ENCODE peak calls at places on chromosome 16, in six cellular contexts. O is AG04450, U is upper lobe of right lung, E is left lung, G is nephron progenitor cell, L is A549. I is an unnamed sample.

GRCh38 chr16:48608452-48608851 is 1.5 kb downstream of the N4BP1 start:
- DNase-seq in O (no peak), U (no peak), E (no peak), G (no peak), L (no peak), I (no peak)

GRCh38 chr16:50463581-50464324 is 84.4 kb upstream of the NKD1 start:
- DNase-seq in O (no peak), U (peak), E (no peak), G (no peak), L (no peak), I (no peak)

GRCh38 chr16:87387942-87388817 is 4.0 kb upstream of the MAP1LC3B start:
- DNase-seq in O (peak), U (peak), E (peak), G (peak), L (peak), I (peak)

GRCh38 chr16:75011634-75012307 is 12.9 kb downstream of the ZNRF1 start:
- DNase-seq in O (peak), U (no peak), E (no peak), G (no peak), L (peak), I (no peak)

GRCh38 chr16:86949630-86950029 is 367.6 kb downstream of the C16orf95 start:
- DNase-seq in O (no peak), U (no peak), E (no peak), G (no peak), L (no peak), I (no peak)

GRCh38 chr16:24975428-24975889 is 39.7 kb downstream of the ARHGAP17 start:
- DNase-seq in O (no peak), U (no peak), E (no peak), G (no peak), L (peak), I (no peak)

GRCh38 chr16:12289175-12290063 is 312.9 kb downstream of the SNX29 start:
- DNase-seq in O (no peak), U (no peak), E (no peak), G (peak), L (no peak), I (no peak)

GRCh38 chr16:89564476-89565255 is 4.2 kb downstream of the RPL13 start:
- DNase-seq in O (no peak), U (no peak), E (no peak), G (no peak), L (no peak), I (no peak)

GRCh38 chr16:89201467-89202377 is 1.4 kb upstream of the SLC22A31 start:
- DNase-seq in O (no peak), U (peak), E (peak), G (peak), L (peak), I (peak)

GRCh38 chr16:52254753-52255152 is 292.2 kb downstream of the TOX3 start:
- DNase-seq in O (no peak), U (no peak), E (no peak), G (no peak), L (no peak), I (no peak)

GRCh38 chr16:19227643-19228042 is 57.9 kb upstream of the CLEC19A start:
- DNase-seq in O (no peak), U (no peak), E (no peak), G (no peak), L (no peak), I (no peak)

GRCh38 chr16:89837014-89837546 is 8.8 kb downstream of the SPIRE2 start:
- DNase-seq in O (no peak), U (no peak), E (no peak), G (no peak), L (no peak), I (no peak)

GRCh38 chr16:9820481-9821246 is 361.6 kb downstream of the GRIN2A start:
- DNase-seq in O (no peak), U (no peak), E (no peak), G (peak), L (no peak), I (no peak)

GRCh38 chr16:72219282-72219681 is 47.3 kb upstream of the PMFBP1 start:
- DNase-seq in O (no peak), U (no peak), E (no peak), G (no peak), L (no peak), I (no peak)

GRCh38 chr16:70433456-70434103 is 5.3 kb downstream of the ST3GAL2 start:
- DNase-seq in O (no peak), U (no peak), E (no peak), G (no peak), L (peak), I (no peak)

GRCh38 chr16:35146031-35146710 is 1686.8 kb downstream of the TP53TG3F start:
- DNase-seq in O (no peak), U (no peak), E (no peak), G (no peak), L (no peak), I (no peak)

GRCh38 chr16:13809765-13810164 is 110.2 kb upstream of the ERCC4 start:
- DNase-seq in O (no peak), U (no peak), E (no peak), G (no peak), L (no peak), I (no peak)

GRCh38 chr16:49924078-49924477 is 68.2 kb upstream of the ZNF423 start:
- DNase-seq in O (no peak), U (no peak), E (no peak), G (no peak), L (peak), I (no peak)

GRCh38 chr16:86956437-86956836 is 360.8 kb downstream of the C16orf95 start:
- DNase-seq in O (no peak), U (no peak), E (no peak), G (no peak), L (no peak), I (no peak)

GRCh38 chr16:89722392-89723278 is 1.3 kb downstream of the ZNF276 start:
- DNase-seq in O (no peak), U (peak), E (peak), G (no peak), L (peak), I (no peak)

GRCh38 chr16:13896543-13897182 is 23.3 kb upstream of the ERCC4 start:
- DNase-seq in O (no peak), U (no peak), E (no peak), G (no peak), L (peak), I (no peak)

GRCh38 chr16:51442140-51442539 is 291.1 kb upstream of the SALL1 start:
- DNase-seq in O (no peak), U (no peak), E (no peak), G (no peak), L (no peak), I (no peak)

GRCh38 chr16:57667069-57667525 is 1.0 kb upstream of the ADGRG3 start:
- DNase-seq in O (no peak), U (no peak), E (no peak), G (no peak), L (no peak), I (no peak)

GRCh38 chr16:22296225-22297113 is 740 bp upstream of the POLR3E start:
- DNase-seq in O (no peak), U (no peak), E (no peak), G (peak), L (no peak), I (no peak)

GRCh38 chr16:50293041-50293783 is 26.9 kb downstream of the ADCY7 start:
- DNase-seq in O (no peak), U (no peak), E (peak), G (no peak), L (no peak), I (no peak)

GRCh38 chr16:11204513-11205047 is 51.4 kb downstream of the SOCS1 start:
- DNase-seq in O (no peak), U (no peak), E (no peak), G (no peak), L (no peak), I (no peak)

GRCh38 chr16:49458221-49458620 is 84.6 kb downstream of the C16orf78 start:
- DNase-seq in O (no peak), U (peak), E (no peak), G (no peak), L (no peak), I (no peak)

GRCh38 chr16:71476457-71476856 is 12.7 kb downstream of the ZNF19 start:
- DNase-seq in O (no peak), U (no peak), E (no peak), G (no peak), L (no peak), I (no peak)

GRCh38 chr16:79801550-79802090 is 201.1 kb upstream of the MAF start:
- DNase-seq in O (no peak), U (no peak), E (no peak), G (no peak), L (no peak), I (no peak)
- TF ChIP-seq CTCF in O (no peak), U (no peak), E (no peak), G (no peak), L (no peak), I (no peak)

DNA sequence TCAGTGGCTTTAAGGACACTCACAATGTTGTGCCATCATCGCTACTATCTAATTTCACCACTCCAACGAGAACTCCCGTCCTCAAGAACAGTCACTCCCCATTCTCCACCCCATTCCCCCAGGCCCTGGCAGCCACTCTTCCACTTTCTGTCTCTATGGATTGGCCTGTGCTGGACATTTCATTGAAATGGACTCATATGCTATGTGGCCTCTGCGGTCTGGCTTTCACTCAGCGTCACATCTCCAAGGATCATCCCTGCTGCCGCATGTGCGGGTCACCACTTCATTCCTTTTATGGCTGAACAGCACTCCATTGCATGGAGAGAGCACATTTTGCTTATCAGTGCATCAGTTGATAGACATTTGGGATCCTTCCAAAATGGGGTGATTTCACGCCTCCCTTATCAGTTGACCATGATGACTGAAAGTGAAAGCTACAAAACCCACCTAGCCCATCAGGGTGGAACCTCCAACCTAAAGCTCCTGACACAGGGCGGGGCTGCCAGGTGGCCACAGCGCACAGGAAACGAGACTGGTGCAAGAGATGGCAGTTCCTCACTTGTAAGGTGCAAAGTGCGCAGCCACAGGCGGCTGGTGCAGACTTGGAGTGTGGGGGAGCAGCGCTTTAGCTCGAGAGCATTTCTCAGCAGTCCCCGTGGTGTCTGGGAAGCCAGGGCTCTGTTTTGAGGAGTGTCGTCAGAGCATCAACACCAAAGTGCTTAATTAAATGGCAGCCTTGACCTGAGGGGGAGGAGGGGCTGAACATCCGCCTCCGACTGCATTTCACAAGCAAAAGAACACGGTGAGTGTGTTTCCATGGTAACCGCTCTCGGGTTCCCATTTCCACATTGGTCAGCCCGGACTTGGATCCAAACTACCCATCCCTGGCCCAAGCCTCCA is 23.8 kb downstream of the COTL1 start:
- DNase-seq in O (no peak), U (peak), E (peak), G (no peak), L (no peak), I (peak)
- TF ChIP-seq CTCF in O (no peak), U (no peak), E (no peak), G (no peak), L (no peak), I (no peak)

GRCh38 chr16:56450901-56451752 is at the start of the genes NUDT21 and OGFOD1:
- DNase-seq in O (peak), U (peak), E (peak), G (peak), L (peak), I (peak)
- TF ChIP-seq CTCF in O (peak), U (peak), E (no peak), G (no peak), L (no peak), I (no peak)

GRCh38 chr16:85899444-85899843 is 482 bp downstream of the IRF8 start:
- DNase-seq in O (no peak), U (no peak), E (no peak), G (no peak), L (no peak), I (no peak)

GRCh38 chr16:85901760-85902365 is 2.9 kb downstream of the IRF8 start:
- DNase-seq in O (no peak), U (no peak), E (no peak), G (no peak), L (no peak), I (no peak)

GRCh38 chr16:85901110-85901509 is 2.1 kb downstream of the IRF8 start:
- DNase-seq in O (no peak), U (no peak), E (no peak), G (no peak), L (no peak), I (no peak)

GRCh38 chr16:85898521-85899442 is at the start of gene IRF8:
- DNase-seq in O (no peak), U (peak), E (peak), G (peak), L (peak), I (peak)

DNA sequence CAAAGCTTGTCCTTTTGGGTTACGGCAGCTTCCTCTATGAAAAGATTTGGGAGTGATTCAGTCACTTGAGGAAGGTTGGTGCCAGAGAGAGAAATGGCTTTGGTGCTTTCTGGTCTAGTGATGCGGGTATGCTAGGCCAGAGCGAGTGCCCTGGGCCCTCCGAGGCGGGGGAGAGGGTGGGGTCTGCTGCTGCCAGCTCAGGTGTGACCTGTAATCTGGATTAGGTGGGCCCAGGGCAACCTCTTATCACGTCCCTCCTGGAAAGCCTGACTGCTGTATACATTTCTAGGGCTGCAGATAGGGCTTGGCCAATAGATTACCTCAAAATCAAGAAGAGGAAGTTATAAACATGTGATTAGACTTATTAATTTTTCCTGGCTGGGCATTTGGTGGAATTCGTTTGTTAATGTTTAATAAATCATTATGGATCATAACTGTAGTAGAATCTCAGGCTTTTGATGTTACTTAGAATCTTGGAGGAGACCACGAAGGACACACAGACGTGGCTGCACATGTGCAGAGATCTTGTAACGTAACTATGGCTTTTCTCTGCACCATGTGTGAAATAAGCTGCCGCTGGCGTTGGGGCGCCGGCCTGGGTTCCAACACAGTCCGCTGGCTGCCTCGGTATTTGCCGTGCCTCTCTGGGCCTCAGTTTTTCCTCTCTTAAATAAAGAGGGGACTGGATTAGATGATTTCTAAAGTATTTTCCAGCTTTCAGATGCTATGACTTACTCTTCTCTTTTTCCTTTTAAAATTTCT is 1.2 kb downstream of the IRF8 start:
- DNase-seq in O (no peak), U (no peak), E (no peak), G (no peak), L (no peak), I (no peak)
- TF ChIP-seq CTCF in O (no peak), U (no peak), E (no peak), G (no peak), L (no peak), I (no peak)

I was measured in activated B cell treated with CpG ODN at 0.5 μM for 24 hours.